ENCODE peak calls at places on chromosomes 6 and 20, in ten cellular contexts. C is GM10248; A is SIG-M5; H is HCT116; S is AG08396; K is activated naive CD8-positive, alpha-beta T cell treated with anti-CD3 and anti-CD28 coated beads, Interleukin-2, amount 50 U/mL, for 24 hours; F is SW480; B is GM12891; O is HFF-Myc; X is iris pigment epithelial cell. T is an unnamed sample.

GRCh38 chr6:106519460-106520394 is 109.6 kb downstream of the RTN4IP1 start:
- DNase-seq in X (peak), A (peak), K (peak), C (peak), H (peak), F (peak), B (no peak), O (peak), S (peak), T (peak)

GRCh38 chr20:45415822-45416637 is at the start of gene PIGT:
- DNase-seq in C (peak), F (peak), H (peak), X (peak), A (peak), O (peak), B (peak), K (peak), S (peak), T (peak)

GRCh38 chr6:10478187-10479040 is 42.7 kb upstream of the GCNT2 start:
- DNase-seq in S (peak), H (peak), B (no peak), O (peak), A (no peak), K (no peak), C (peak), X (peak), F (peak), T (no peak)

GRCh38 chr6:136901212-136901784 is 20.8 kb upstream of the SLC35D3 start:
- DNase-seq in B (no peak), C (no peak), X (no peak), H (no peak), K (no peak), F (no peak), O (no peak), S (no peak), A (no peak), T (no peak)

GRCh38 chr6:166228839-166229528 is 61.3 kb upstream of the TBXT start:
- DNase-seq in H (no peak), F (peak), S (no peak), K (no peak), X (no peak), B (no peak), O (no peak), C (peak), A (no peak), T (no peak)

GRCh38 chr6:29762781-29763214 is 39.6 kb downstream of the HLA-F start:
- DNase-seq in F (no peak), H (no peak), C (no peak), S (no peak), O (no peak), B (no peak), A (no peak), K (no peak), X (no peak), T (peak)

GRCh38 chr6:3518356-3518841 is 61.5 kb upstream of the SLC22A23 start:
- DNase-seq in S (peak), H (peak), A (no peak), C (no peak), B (no peak), F (peak), K (no peak), X (peak), O (peak), T (peak)

GRCh38 chr6:170298688-170299087 is 7.8 kb upstream of the DLL1 start:
- DNase-seq in A (no peak), F (no peak), X (no peak), C (no peak), O (no peak), K (no peak), S (no peak), B (no peak), H (no peak), T (no peak)

GRCh38 chr6:147149092-147149491 is 55.1 kb upstream of the STXBP5 start:
- DNase-seq in K (no peak), S (no peak), C (no peak), O (no peak), A (no peak), B (no peak), F (no peak), H (no peak), X (no peak), T (no peak)

GRCh38 chr20:50487397-50487796 is 22.8 kb upstream of the PTPN1 start:
- DNase-seq in X (no peak), B (no peak), F (no peak), O (no peak), A (no peak), S (no peak), K (no peak), C (no peak), H (no peak), T (no peak)

GRCh38 chr20:13302647-13303425 is 81.8 kb downstream of the ISM1 start:
- DNase-seq in O (no peak), F (peak), H (peak), K (peak), X (peak), B (no peak), A (no peak), S (peak), C (peak), T (no peak)

GRCh38 chr6:141552463-141552862 is 580.3 kb upstream of the GJE1 start:
- DNase-seq in O (peak), S (peak), H (peak), X (peak), A (no peak), K (no peak), B (no peak), C (peak), F (peak), T (no peak)

GRCh38 chr6:35328108-35328723 is 14.1 kb upstream of the PPARD start:
- DNase-seq in X (no peak), F (no peak), S (no peak), O (no peak), A (no peak), K (no peak), H (no peak), B (no peak), C (no peak), T (no peak)

GRCh38 chr20:33570743-33571142 is 80.8 kb downstream of the CBFA2T2 start:
- DNase-seq in S (no peak), H (no peak), C (no peak), A (no peak), F (no peak), X (no peak), B (no peak), O (no peak), K (no peak), T (no peak)

GRCh38 chr6:33205172-33206026 is 944 bp downstream of the HSD17B8 start:
- DNase-seq in A (no peak), X (peak), K (peak), O (no peak), S (no peak), B (no peak), F (peak), H (peak), C (no peak), T (peak)

GRCh38 chr6:40671338-40672050 is 84.3 kb upstream of the LRFN2 start:
- DNase-seq in F (no peak), X (no peak), O (no peak), K (no peak), A (no peak), S (no peak), C (no peak), H (no peak), B (no peak), T (no peak)

GRCh38 chr20:2767768-2768631 is 32.4 kb downstream of the CPXM1 start:
- DNase-seq in O (no peak), B (no peak), A (no peak), H (no peak), X (peak), C (no peak), S (peak), K (no peak), F (no peak), T (no peak)

GRCh38 chr6:16751251-16751946 is 9.9 kb downstream of the ATXN1 start:
- DNase-seq in X (peak), O (no peak), F (no peak), K (no peak), C (no peak), H (no peak), A (no peak), B (no peak), S (no peak), T (no peak)

GRCh38 chr20:40760399-40760798 is 71.4 kb upstream of the MAFB start:
- DNase-seq in X (no peak), S (no peak), C (no peak), K (no peak), O (no peak), B (no peak), H (no peak), F (no peak), A (no peak), T (no peak)

GRCh38 chr6:135181333-135182119 is 418 bp downstream of the MYB start:
- DNase-seq in S (peak), A (no peak), C (no peak), B (no peak), K (peak), F (peak), H (no peak), O (no peak), X (peak), T (no peak)

GRCh38 chr6:110514818-110515217 is 38.4 kb upstream of the SLC22A16 start:
- DNase-seq in B (no peak), X (no peak), F (no peak), S (no peak), O (no peak), H (no peak), A (peak), K (no peak), C (no peak), T (no peak)

GRCh38 chr20:22411568-22412450 is 172.6 kb downstream of the FOXA2 start:
- DNase-seq in O (no peak), A (no peak), F (peak), K (no peak), B (no peak), X (no peak), H (no peak), C (no peak), S (no peak), T (peak)

GRCh38 chr20:32315885-32316284 is 38.4 kb downstream of the KIF3B start:
- DNase-seq in H (no peak), O (no peak), C (no peak), K (no peak), S (no peak), B (no peak), A (no peak), X (no peak), F (no peak), T (no peak)

GRCh38 chr6:2450546-2450945 is 205.1 kb upstream of the GMDS start:
- DNase-seq in C (no peak), K (no peak), B (no peak), O (no peak), A (no peak), H (no peak), S (no peak), F (peak), X (peak), T (peak)

GRCh38 chr6:85496009-85496579 is 46.2 kb downstream of the NT5E start:
- DNase-seq in O (no peak), X (no peak), B (no peak), A (no peak), F (no peak), S (no peak), K (no peak), C (no peak), H (no peak), T (no peak)